ENCODE peak calls at places on chromosomes 4 and X, in eight cellular contexts. F, Q, U, M, Y, X, L and V are unnamed samples.

GRCh38 chrX:53332204-53332603 is 50.8 kb upstream of the IQSEC2 start:
- DNase-seq in L (peak), X (no peak), Q (no peak), Y (no peak), M (no peak), U (no peak), F (no peak), V (no peak)

GRCh38 chr4:178553201-178553600 is 1111.0 kb upstream of the AGA start:
- DNase-seq in L (peak), Q (no peak), Y (no peak), X (no peak), M (no peak), U (no peak), F (no peak), V (no peak)

GRCh38 chrX:45850775-45851433 is 650.2 kb upstream of the DIPK2B start:
- DNase-seq in U (no peak), L (peak), X (peak), Q (peak), Y (peak), F (peak), M (peak), V (peak)

GRCh38 chr4:87025023-87025613 is 90.3 kb downstream of the AFF1 start:
- DNase-seq in L (no peak), Y (no peak), U (no peak), F (no peak), Q (no peak), M (no peak), X (no peak), V (no peak)

GRCh38 chrX:7261672-7262332 is 113.8 kb upstream of the PUDP start:
- DNase-seq in L (no peak), U (no peak), X (no peak), M (no peak), Q (no peak), Y (no peak), F (no peak), V (peak)

GRCh38 chr4:89939994-89940393 is 45.3 kb downstream of the MMRN1 start:
- DNase-seq in M (no peak), Y (no peak), U (no peak), Q (no peak), L (peak), X (no peak), F (peak), V (no peak)

GRCh38 chr4:25792200-25792791 is 70.5 kb downstream of the SEL1L3 start:
- DNase-seq in Y (peak), X (no peak), F (peak), U (peak), Q (peak), M (peak), L (no peak), V (no peak)

GRCh38 chr4:17559709-17560048 is 17.3 kb upstream of the LAP3 start:
- DNase-seq in F (no peak), Y (no peak), X (no peak), U (no peak), L (no peak), M (no peak), Q (no peak), V (no peak)

GRCh38 chr4:3799496-3799895 is 33.3 kb downstream of the ADRA2C start:
- DNase-seq in F (no peak), Y (no peak), M (no peak), X (peak), L (no peak), U (no peak), Q (no peak), V (no peak)

GRCh38 chrX:133544105-133544504 is 128.8 kb upstream of the GPC4 start:
- DNase-seq in U (no peak), Y (no peak), M (peak), X (no peak), F (peak), Q (no peak), L (no peak), V (no peak)

GRCh38 chr4:128371004-128371777 is 83.6 kb upstream of the PGRMC2 start:
- DNase-seq in U (no peak), X (no peak), F (no peak), Q (peak), Y (no peak), M (no peak), L (peak), V (no peak)

GRCh38 chr4:42282081-42282901 is 115.0 kb upstream of the SHISA3 start:
- DNase-seq in Q (no peak), X (no peak), Y (peak), M (peak), L (peak), U (peak), F (peak), V (peak)

GRCh38 chr4:183329954-183330742 is 7.9 kb upstream of the CLDN24 start:
- DNase-seq in L (no peak), X (peak), Y (no peak), Q (no peak), M (no peak), U (no peak), F (no peak), V (no peak)

GRCh38 chr4:54439831-54440243 is 210.7 kb downstream of the PDGFRA start:
- DNase-seq in U (no peak), F (peak), X (no peak), Y (no peak), Q (peak), M (no peak), L (no peak), V (no peak)

GRCh38 chr4:14264437-14264836 is 636.9 kb upstream of the BOD1L1 start:
- DNase-seq in X (no peak), Q (no peak), M (no peak), F (peak), U (no peak), L (no peak), Y (peak), V (no peak)

GRCh38 chrX:27336466-27337091 is 126.6 kb downstream of the PPP4R3C start:
- DNase-seq in F (peak), Q (peak), U (no peak), L (peak), X (peak), M (peak), Y (peak), V (peak)

GRCh38 chr4:89492476-89493110 is 185.0 kb upstream of the GPRIN3 start:
- DNase-seq in L (no peak), Y (no peak), U (no peak), X (no peak), F (peak), M (no peak), Q (no peak), V (no peak)

GRCh38 chrX:117538441-117539418 is 577.9 kb downstream of the KLHL13 start:
- DNase-seq in X (no peak), L (no peak), Y (no peak), F (peak), Q (no peak), M (no peak), U (no peak), V (no peak)

GRCh38 chrX:153689654-153690465 is 2.1 kb downstream of the SLC6A8 start:
- DNase-seq in Q (no peak), U (no peak), M (no peak), X (no peak), Y (peak), L (no peak), F (peak), V (no peak)

GRCh38 chrX:25534096-25534495 is 518.3 kb upstream of the ARX start:
- DNase-seq in X (no peak), L (no peak), Q (no peak), Y (no peak), U (no peak), F (no peak), M (no peak), V (no peak)

GRCh38 chrX:76148753-76149152 is 24.1 kb upstream of the PBDC1 start:
- DNase-seq in F (peak), X (peak), M (peak), Q (peak), L (peak), U (peak), Y (peak), V (no peak)

GRCh38 chr4:23333946-23334878 is 555.6 kb downstream of the PPARGC1A start:
- DNase-seq in M (no peak), Y (no peak), F (peak), L (no peak), U (no peak), X (no peak), Q (peak), V (peak)

GRCh38 chr4:26197018-26197779 is 123.6 kb upstream of the RBPJ start:
- DNase-seq in Q (peak), X (no peak), U (no peak), Y (no peak), L (no peak), F (peak), M (no peak), V (peak)

GRCh38 chrX:65726708-65727107 is 59.3 kb downstream of the MSN start:
- DNase-seq in X (no peak), M (no peak), Y (no peak), F (no peak), Q (no peak), U (no peak), L (peak), V (no peak)

GRCh38 chr4:102843938-102844337 is 16.6 kb upstream of the UBE2D3 start:
- DNase-seq in L (no peak), X (no peak), Q (no peak), F (no peak), Y (no peak), M (no peak), U (no peak), V (no peak)

GRCh38 chrX:121457096-121457495 is 409.7 kb downstream of the GLUD2 start:
- DNase-seq in F (no peak), U (no peak), L (no peak), Y (no peak), Q (no peak), X (no peak), M (no peak), V (no peak)

GRCh38 chr4:107519057-107519456 is 201.0 kb downstream of the PAPSS1 start:
- DNase-seq in Y (peak), U (no peak), F (peak), M (peak), L (peak), X (no peak), Q (no peak), V (no peak)